ENCODE peak calls at places on chromosomes 7 and 10, in eight cellular contexts. M is stimulated activated CD4-positive, alpha-beta T cell treated with anti-CD3 and anti-CD28 coated beads, Interleukin-1b, Interleukin-23, amount 100 ng/mL, for 4 hours; W is SJSA1; Q is hypothalamus; F is NCI-H2081; B is midbrain; P is anterior cingulate cortex; J is NCI-H2171. L is an unnamed sample.

GRCh38 chr10:126350216-126350992 is 37.9 kb downstream of the ADAM12 start:
- DNase-seq in M (no peak), W (peak; percentile 75), Q (no peak), F (no peak), B (peak; percentile 22), P (peak; percentile 47), J (no peak), L (no peak)

GRCh38 chr10:62266611-62267010 is 2.0 kb downstream of the RTKN2 start:
- DNase-seq in M (no peak), W (no peak), Q (no peak), F (no peak), B (no peak), P (no peak), J (no peak), L (no peak)

GRCh38 chr10:113029055-113029440 is 79.0 kb downstream of the TCF7L2 start:
- DNase-seq in M (no peak), W (no peak), Q (no peak), F (no peak), B (no peak), P (no peak), J (no peak), L (no peak)

GRCh38 chr7:151716339-151716722 is 160.6 kb downstream of the PRKAG2 start:
- DNase-seq in M (no peak), W (no peak), Q (no peak), F (no peak), B (no peak), P (no peak), J (no peak), L (no peak)

GRCh38 chr10:73296946-73297345 is 44.5 kb upstream of the MRPS16 start:
- DNase-seq in M (no peak), W (no peak), Q (no peak), F (no peak), B (no peak), P (no peak), J (no peak), L (no peak)

GRCh38 chr10:70565556-70566514 is 36.7 kb downstream of the PRF1 start:
- DNase-seq in M (no peak), W (no peak), Q (no peak), F (no peak), B (no peak), P (no peak), J (no peak), L (no peak)

GRCh38 chr10:84138478-84139125 is 707 bp upstream of the GHITM start:
- DNase-seq in M (peak; percentile 50), W (peak; percentile 50), Q (no peak), F (peak; percentile 27), B (no peak), P (no peak), J (no peak), L (no peak)

GRCh38 chr10:47123889-47124288 is 176.1 kb upstream of the GDF10 start:
- DNase-seq in M (no peak), W (peak; percentile 20), Q (no peak), F (no peak), B (no peak), P (no peak), J (no peak), L (no peak)

GRCh38 chr10:129548534-129549130 is 81.6 kb downstream of the MGMT start:
- DNase-seq in M (no peak), W (no peak), Q (no peak), F (no peak), B (no peak), P (no peak), J (no peak), L (no peak)

GRCh38 chr10:72276421-72277339 is 3.0 kb downstream of the DDIT4 start:
- DNase-seq in M (no peak), W (no peak), Q (no peak), F (peak; percentile 26), B (peak; percentile 30), P (peak; percentile 30), J (no peak), L (peak; percentile 69)

GRCh38 chr10:20110435-20111119 is 294.3 kb downstream of the PLXDC2 start:
- DNase-seq in M (no peak), W (no peak), Q (peak; percentile 7), F (no peak), B (no peak), P (peak; percentile 27), J (no peak), L (peak; percentile 33)

GRCh38 chr7:134031835-134032617 is 95.1 kb upstream of the LRGUK start:
- DNase-seq in M (no peak), W (no peak), Q (no peak), F (peak; percentile 96), B (no peak), P (no peak), J (no peak), L (no peak)

GRCh38 chr7:15747187-15748111 is 61.0 kb upstream of the MEOX2 start:
- DNase-seq in M (no peak), W (no peak), Q (no peak), F (no peak), B (no peak), P (no peak), J (no peak), L (peak; percentile 19)

GRCh38 chr10:93542358-93542791 is 24.1 kb upstream of the FFAR4 start:
- DNase-seq in M (no peak), W (no peak), Q (no peak), F (peak; percentile 34), B (no peak), P (peak; percentile 5), J (peak; percentile 62), L (no peak)

GRCh38 chr10:46534828-46535524 is 21.5 kb downstream of the GPRIN2 start:
- DNase-seq in M (no peak), W (no peak), Q (no peak), F (no peak), B (no peak), P (no peak), J (no peak), L (no peak)

GRCh38 chr7:2403718-2404648 is 572 bp downstream of the CHST12 start:
- DNase-seq in M (no peak), W (no peak), Q (peak; percentile 60), F (no peak), B (peak; percentile 44), P (peak; percentile 33), J (peak; percentile 32), L (peak; percentile 42)

GRCh38 chr10:29948971-29949370 is 110.4 kb downstream of the JCAD start:
- DNase-seq in M (no peak), W (no peak), Q (no peak), F (peak; percentile 65), B (no peak), P (no peak), J (peak; percentile 34), L (no peak)

GRCh38 chr7:113657603-113658002 is 261.2 kb downstream of the PPP1R3A start:
- DNase-seq in M (no peak), W (no peak), Q (no peak), F (no peak), B (no peak), P (no peak), J (no peak), L (no peak)

GRCh38 chr7:22853674-22854157 is 31.1 kb upstream of the TOMM7 start:
- DNase-seq in M (no peak), W (no peak), Q (no peak), F (no peak), B (no peak), P (no peak), J (no peak), L (peak; percentile 15)

GRCh38 chr10:120421250-120421649 is 35.8 kb upstream of the PLPP4 start:
- DNase-seq in M (no peak), W (no peak), Q (no peak), F (no peak), B (no peak), P (no peak), J (no peak), L (no peak)

GRCh38 chr7:73717991-73718405 is 1.5 kb downstream of the STX1A start:
- DNase-seq in M (peak; percentile 61), W (peak; percentile 88), Q (no peak), F (no peak), B (no peak), P (no peak), J (no peak), L (no peak)

GRCh38 chr7:45564886-45565455 is 9.2 kb upstream of the ADCY1 start:
- DNase-seq in M (no peak), W (peak; percentile 25), Q (no peak), F (no peak), B (no peak), P (no peak), J (no peak), L (no peak)

GRCh38 chr7:130708766-130709165 is 22.4 kb upstream of the TSGA13 start:
- DNase-seq in M (no peak), W (no peak), Q (no peak), F (no peak), B (no peak), P (no peak), J (no peak), L (no peak)

GRCh38 chr7:7938471-7938870 is 30.1 kb upstream of the GLCCI1 start:
- DNase-seq in M (no peak), W (no peak), Q (no peak), F (no peak), B (no peak), P (no peak), J (no peak), L (no peak)

GRCh38 chr10:57972783-57973182 is 294.9 kb downstream of the IPMK start:
- DNase-seq in M (no peak), W (no peak), Q (no peak), F (no peak), B (no peak), P (no peak), J (no peak), L (no peak)

GRCh38 chr10:28839600-28840007 is 162.3 kb downstream of the BAMBI start:
- DNase-seq in M (no peak), W (peak; percentile 34), Q (no peak), F (peak; percentile 79), B (no peak), P (no peak), J (no peak), L (no peak)

GRCh38 chr10:124917939-124918830 is 23.7 kb upstream of the ZRANB1 start:
- DNase-seq in M (no peak), W (no peak), Q (no peak), F (no peak), B (no peak), P (no peak), J (no peak), L (no peak)

GRCh38 chr7:71186535-71186934 is 54.6 kb downstream of the GALNT17 start:
- DNase-seq in M (no peak), W (no peak), Q (no peak), F (no peak), B (no peak), P (no peak), J (no peak), L (no peak)

GRCh38 chr7:100827330-100828226 is at the start of gene EPHB4:
- DNase-seq in M (no peak), W (peak; percentile 91), Q (no peak), F (no peak), B (no peak), P (peak; percentile 45), J (peak; percentile 76), L (no peak)

GRCh38 chr7:77378584-77378983 is 37.6 kb downstream of the GSAP start:
- DNase-seq in M (no peak), W (no peak), Q (no peak), F (no peak), B (no peak), P (no peak), J (no peak), L (no peak)